ENCODE peak calls at places on chromosome 15, in four cellular contexts. L is GM18507, N is EH, Z is type B pancreatic cell. V is an unnamed sample.
A peak's percentile ranks its signal among the peaks of the same experiment; 100 is the strongest.

GRCh38 chr15:92438471-92438870 is 44.8 kb downstream of the ST8SIA2 start:
- DNase-seq in N (no peak), L (no peak), Z (no peak), V (no peak)

GRCh38 chr15:75641603-75642002 is 1.6 kb upstream of the IMP3 start:
- DNase-seq in Z (no peak), N (no peak), L (no peak), V (no peak)

GRCh38 chr15:69976366-69976994 is 121.2 kb downstream of the TLE3 start:
- DNase-seq in Z (no peak), L (no peak), N (peak; percentile 63), V (peak; percentile 25)

GRCh38 chr15:40313531-40314398 is 6.0 kb upstream of the PLCB2 start:
- DNase-seq in Z (no peak), L (no peak), N (peak; percentile 61), V (no peak)

GRCh38 chr15:48025118-48025517 is 95.7 kb upstream of the SLC24A5 start:
- DNase-seq in L (no peak), N (no peak), Z (no peak), V (peak; percentile 11)

GRCh38 chr15:53305554-53305953 is 453.9 kb downstream of the WDR72 start:
- DNase-seq in L (no peak), N (no peak), Z (no peak), V (no peak)

GRCh38 chr15:33022629-33023028 is 171.9 kb downstream of the FMN1 start:
- DNase-seq in L (no peak), Z (no peak), N (peak; percentile 87), V (peak; percentile 55)

GRCh38 chr15:74992619-74993018 is 2.7 kb upstream of the SCAMP5 start:
- DNase-seq in Z (no peak), N (no peak), L (no peak), V (no peak)

GRCh38 chr15:76930831-76931396 is 635 bp upstream of the RCN2 start:
- DNase-seq in Z (no peak), L (no peak), N (no peak), V (no peak)

V was measured in iris pigment epithelial cell.